ENCODE peak calls at places on chromosomes 5 and 9, in nine cellular contexts. One of them, this sample, is unnamed.
A peak's percentile ranks its signal among the peaks of the same experiment; 100 is the strongest.

GRCh38 chr5:93191426-93191825 is 389.6 kb downstream of the NR2F1-AS1 start:
- DNase-seq in CD8-positive, alpha-beta T cell: no peak
- DNase-seq in skeletal muscle cell: no peak
- DNase-seq in NCI-H1092 treated with DMSO at 0.1 percent for 48 hours: no peak
- DNase-seq in activated naive CD4-positive, alpha-beta T cell: no peak
- DNase-seq in Daoy: peak; percentile 26
- DNase-seq in cardiac muscle cell: no peak
- DNase-seq in CD4-positive, CD25-positive, alpha-beta regulatory T cell: no peak
- DNase-seq in fibroblast of pulmonary artery: no peak
- DNase-seq in this sample: no peak

GRCh38 chr5:94746731-94747124 is 128.3 kb downstream of the SLF1 start:
- DNase-seq in CD8-positive, alpha-beta T cell: no peak
- DNase-seq in skeletal muscle cell: peak; percentile 7
- DNase-seq in cardiac muscle cell: peak; percentile 32
- DNase-seq in activated naive CD4-positive, alpha-beta T cell: no peak
- DNase-seq in CD4-positive, CD25-positive, alpha-beta regulatory T cell: no peak
- DNase-seq in fibroblast of pulmonary artery: peak; percentile 40
- DNase-seq in Daoy: peak; percentile 7
- DNase-seq in NCI-H1092 treated with DMSO at 0.1 percent for 48 hours: no peak
- DNase-seq in this sample: no peak

GRCh38 chr9:20357207-20357503 is 265.1 kb downstream of the MLLT3 start:
- DNase-seq in fibroblast of pulmonary artery: peak; percentile 17
- DNase-seq in Daoy: no peak
- DNase-seq in skeletal muscle cell: no peak
- DNase-seq in NCI-H1092 treated with DMSO at 0.1 percent for 48 hours: no peak
- DNase-seq in activated naive CD4-positive, alpha-beta T cell: no peak
- DNase-seq in cardiac muscle cell: no peak
- DNase-seq in CD8-positive, alpha-beta T cell: no peak
- DNase-seq in CD4-positive, CD25-positive, alpha-beta regulatory T cell: no peak
- DNase-seq in this sample: no peak

GRCh38 chr5:72661405-72661804 is 154.2 kb upstream of the ZNF366 start:
- DNase-seq in NCI-H1092 treated with DMSO at 0.1 percent for 48 hours: peak; percentile 14
- DNase-seq in activated naive CD4-positive, alpha-beta T cell: no peak
- DNase-seq in CD4-positive, CD25-positive, alpha-beta regulatory T cell: no peak
- DNase-seq in cardiac muscle cell: no peak
- DNase-seq in CD8-positive, alpha-beta T cell: no peak
- DNase-seq in skeletal muscle cell: peak; percentile 68
- DNase-seq in Daoy: peak; percentile 60
- DNase-seq in fibroblast of pulmonary artery: peak; percentile 20
- DNase-seq in this sample: no peak

GRCh38 chr9:129803679-129804065 is 688 bp downstream of the TOR1B start:
- DNase-seq in CD4-positive, CD25-positive, alpha-beta regulatory T cell: no peak
- DNase-seq in CD8-positive, alpha-beta T cell: no peak
- DNase-seq in NCI-H1092 treated with DMSO at 0.1 percent for 48 hours: no peak
- DNase-seq in skeletal muscle cell: no peak
- DNase-seq in fibroblast of pulmonary artery: no peak
- DNase-seq in Daoy: no peak
- DNase-seq in activated naive CD4-positive, alpha-beta T cell: no peak
- DNase-seq in cardiac muscle cell: no peak
- DNase-seq in this sample: no peak

GRCh38 chr5:111226556-111226955 is 2.4 kb downstream of the CAMK4 start:
- DNase-seq in NCI-H1092 treated with DMSO at 0.1 percent for 48 hours: no peak
- DNase-seq in CD4-positive, CD25-positive, alpha-beta regulatory T cell: no peak
- DNase-seq in fibroblast of pulmonary artery: no peak
- DNase-seq in Daoy: no peak
- DNase-seq in CD8-positive, alpha-beta T cell: no peak
- DNase-seq in skeletal muscle cell: no peak
- DNase-seq in cardiac muscle cell: no peak
- DNase-seq in activated naive CD4-positive, alpha-beta T cell: no peak
- DNase-seq in this sample: no peak

GRCh38 chr5:19902316-19902934 is 85.6 kb downstream of the CDH18 start:
- DNase-seq in CD8-positive, alpha-beta T cell: no peak
- DNase-seq in CD4-positive, CD25-positive, alpha-beta regulatory T cell: no peak
- DNase-seq in fibroblast of pulmonary artery: peak; percentile 46
- DNase-seq in activated naive CD4-positive, alpha-beta T cell: no peak
- DNase-seq in NCI-H1092 treated with DMSO at 0.1 percent for 48 hours: no peak
- DNase-seq in Daoy: peak; percentile 7
- DNase-seq in skeletal muscle cell: no peak
- DNase-seq in cardiac muscle cell: peak; percentile 39
- DNase-seq in this sample: no peak

GRCh38 chr9:22173959-22174358 is 164.9 kb upstream of the CDKN2B start:
- DNase-seq in activated naive CD4-positive, alpha-beta T cell: no peak
- DNase-seq in CD4-positive, CD25-positive, alpha-beta regulatory T cell: no peak
- DNase-seq in Daoy: no peak
- DNase-seq in NCI-H1092 treated with DMSO at 0.1 percent for 48 hours: no peak
- DNase-seq in cardiac muscle cell: no peak
- DNase-seq in skeletal muscle cell: no peak
- DNase-seq in fibroblast of pulmonary artery: no peak
- DNase-seq in CD8-positive, alpha-beta T cell: no peak
- DNase-seq in this sample: no peak

GRCh38 chr9:102398205-102398604 is 596.9 kb upstream of the CYLC2 start:
- DNase-seq in skeletal muscle cell: no peak
- DNase-seq in CD4-positive, CD25-positive, alpha-beta regulatory T cell: no peak
- DNase-seq in Daoy: no peak
- DNase-seq in CD8-positive, alpha-beta T cell: no peak
- DNase-seq in activated naive CD4-positive, alpha-beta T cell: no peak
- DNase-seq in fibroblast of pulmonary artery: no peak
- DNase-seq in NCI-H1092 treated with DMSO at 0.1 percent for 48 hours: no peak
- DNase-seq in cardiac muscle cell: no peak
- DNase-seq in this sample: no peak

GRCh38 chr9:137750563-137750962 is 127.0 kb upstream of the CACNA1B start:
- DNase-seq in fibroblast of pulmonary artery: no peak
- DNase-seq in CD4-positive, CD25-positive, alpha-beta regulatory T cell: no peak
- DNase-seq in Daoy: no peak
- DNase-seq in cardiac muscle cell: no peak
- DNase-seq in activated naive CD4-positive, alpha-beta T cell: no peak
- DNase-seq in CD8-positive, alpha-beta T cell: no peak
- DNase-seq in NCI-H1092 treated with DMSO at 0.1 percent for 48 hours: no peak
- DNase-seq in skeletal muscle cell: no peak
- DNase-seq in this sample: no peak

GRCh38 chr9:110291921-110292575 is 35.7 kb upstream of the TXN start:
- DNase-seq in activated naive CD4-positive, alpha-beta T cell: no peak
- DNase-seq in fibroblast of pulmonary artery: no peak
- DNase-seq in Daoy: peak; percentile 58
- DNase-seq in NCI-H1092 treated with DMSO at 0.1 percent for 48 hours: no peak
- DNase-seq in CD8-positive, alpha-beta T cell: no peak
- DNase-seq in CD4-positive, CD25-positive, alpha-beta regulatory T cell: no peak
- DNase-seq in cardiac muscle cell: no peak
- DNase-seq in skeletal muscle cell: no peak
- DNase-seq in this sample: no peak

GRCh38 chr9:1513105-1513504 is 462.9 kb downstream of the DMRT2 start:
- DNase-seq in CD4-positive, CD25-positive, alpha-beta regulatory T cell: no peak
- DNase-seq in NCI-H1092 treated with DMSO at 0.1 percent for 48 hours: no peak
- DNase-seq in CD8-positive, alpha-beta T cell: no peak
- DNase-seq in skeletal muscle cell: no peak
- DNase-seq in activated naive CD4-positive, alpha-beta T cell: no peak
- DNase-seq in cardiac muscle cell: no peak
- DNase-seq in fibroblast of pulmonary artery: no peak
- DNase-seq in Daoy: no peak
- DNase-seq in this sample: no peak